ENCODE peak calls at places on chromosomes 12 and 14, in eight cellular contexts. I is mesothelial cell of epicardium; Q is CD4-positive, alpha-beta memory T cell; B is AG08396; S is activated T-cell treated with anti-CD3 and anti-CD28 coated beads, Interleukin-2, amount 50 U/mL, for 24 hours; Z is LNCaP clone FGC; D is NCI-H1694; X is COR-L47. Y is an unnamed sample.

GRCh38 chr12:93080994-93081809 is 152.1 kb upstream of the EEA1 start:
- DNase-seq in I (no peak), Z (no peak), Q (no peak), B (no peak), X (no peak), D (no peak), S (no peak), Y (no peak)

GRCh38 chr14:52494444-52494843 is 57.9 kb downstream of the TXNDC16 start:
- DNase-seq in B (no peak), D (no peak), X (no peak), Z (no peak), S (no peak), I (no peak), Q (no peak), Y (no peak)

GRCh38 chr12:23831739-23832138 is 117.7 kb downstream of the SOX5 start:
- DNase-seq in D (no peak), X (no peak), Z (no peak), B (no peak), S (no peak), Q (no peak), I (no peak), Y (no peak)

GRCh38 chr12:58920102-58920955 is at the start of gene LRIG3:
- DNase-seq in X (peak; percentile 73), D (peak; percentile 38), I (peak; percentile 90), S (peak; percentile 29), Q (no peak), B (peak; percentile 94), Z (no peak), Y (peak; percentile 96)

GRCh38 chr12:110453569-110454296 is 3.6 kb upstream of the ARPC3 start:
- DNase-seq in I (no peak), D (no peak), S (no peak), B (no peak), X (no peak), Q (no peak), Z (no peak), Y (no peak)

GRCh38 chr14:93183596-93184317 is 940 bp downstream of the MOAP1 start:
- DNase-seq in I (no peak), B (no peak), Z (no peak), D (no peak), X (no peak), S (no peak), Q (no peak), Y (no peak)

GRCh38 chr14:58662028-58662427 is 24.3 kb downstream of the DACT1 start:
- DNase-seq in I (no peak), D (no peak), X (no peak), S (no peak), Q (no peak), B (no peak), Z (no peak), Y (no peak)

GRCh38 chr12:80260269-80260668 is 160.9 kb downstream of the OTOGL start:
- DNase-seq in I (no peak), Q (no peak), B (no peak), S (no peak), Z (no peak), X (no peak), D (no peak), Y (no peak)

GRCh38 chr12:50483488-50483887 is 21.3 kb upstream of the DIP2B start:
- DNase-seq in D (no peak), Z (no peak), I (no peak), X (no peak), B (no peak), Q (no peak), S (no peak), Y (no peak)

GRCh38 chr12:48044396-48044795 is 40.1 kb upstream of the COL2A1 start:
- DNase-seq in X (no peak), Z (no peak), Q (no peak), D (no peak), I (no peak), S (no peak), B (no peak), Y (no peak)

GRCh38 chr14:92613008-92613658 is 99.6 kb downstream of the RIN3 start:
- DNase-seq in D (peak; percentile 68), B (no peak), Z (no peak), S (peak; percentile 79), I (no peak), Q (peak; percentile 50), X (peak; percentile 9), Y (peak; percentile 40)

GRCh38 chr14:90531497-90531896 is 134.7 kb downstream of the CALM1 start:
- DNase-seq in B (no peak), Z (no peak), Q (no peak), S (no peak), X (no peak), D (no peak), I (no peak), Y (no peak)

GRCh38 chr14:35944847-35945246 is 118.7 kb downstream of the BRMS1L start:
- DNase-seq in X (peak; percentile 42), I (no peak), B (no peak), Z (peak; percentile 53), D (peak; percentile 13), S (peak; percentile 33), Q (no peak), Y (no peak)

GRCh38 chr12:121755591-121755990 is 37.9 kb downstream of the RHOF start:
- DNase-seq in I (no peak), X (no peak), S (no peak), D (no peak), Z (no peak), B (no peak), Q (no peak), Y (no peak)

GRCh38 chr12:96242597-96242996 is 48.4 kb downstream of the ELK3 start:
- DNase-seq in X (no peak), I (no peak), Z (no peak), B (no peak), S (peak; percentile 24), D (no peak), Q (no peak), Y (no peak)

GRCh38 chr12:88111074-88111652 is 30.7 kb downstream of the CEP290 start:
- DNase-seq in I (no peak), X (peak; percentile 37), D (peak; percentile 4), S (no peak), Z (peak; percentile 67), Q (peak; percentile 27), B (peak; percentile 6), Y (peak; percentile 24)

GRCh38 chr12:49296836-49297694 is 2.1 kb downstream of the PRPH start:
- DNase-seq in I (no peak), Z (no peak), Q (peak; percentile 41), B (no peak), S (peak; percentile 58), X (peak; percentile 76), D (no peak), Y (peak; percentile 33)

GRCh38 chr12:96350982-96351381 is 49.3 kb downstream of the CDK17 start:
- DNase-seq in S (no peak), B (no peak), X (no peak), D (no peak), Q (no peak), I (no peak), Z (no peak), Y (no peak)

GRCh38 chr12:51904951-51905471 is 2.3 kb upstream of the ACVRL1 start:
- DNase-seq in I (no peak), Q (no peak), Z (no peak), B (no peak), D (no peak), X (no peak), S (no peak), Y (peak; percentile 68)

GRCh38 chr14:53967606-53968005 is 11.0 kb upstream of the BMP4 start:
- DNase-seq in I (no peak), B (no peak), S (no peak), X (no peak), Z (no peak), Q (no peak), D (no peak), Y (no peak)

GRCh38 chr14:99426265-99426664 is 54.4 kb downstream of the SETD3 start:
- DNase-seq in Z (no peak), Q (no peak), S (no peak), I (no peak), X (no peak), D (no peak), B (no peak), Y (no peak)

GRCh38 chr12:114439306-114439705 is 33.4 kb upstream of the TBX5 start:
- DNase-seq in D (no peak), I (no peak), Q (no peak), X (no peak), S (no peak), B (no peak), Z (no peak), Y (no peak)

GRCh38 chr12:72511906-72512305 is 239.7 kb downstream of the TRHDE start:
- DNase-seq in X (no peak), Q (no peak), S (no peak), B (peak; percentile 40), D (no peak), I (no peak), Z (no peak), Y (peak; percentile 17)

GRCh38 chr12:9721394-9722092 is 11.4 kb downstream of the CLECL1 start:
- DNase-seq in X (no peak), B (no peak), D (no peak), Z (peak; percentile 72), I (no peak), S (no peak), Q (no peak), Y (no peak)

GRCh38 chr14:95784137-95784536 is 70.2 kb upstream of the TCL1A start:
- DNase-seq in Q (no peak), D (no peak), Z (peak; percentile 33), I (peak; percentile 55), S (no peak), B (peak; percentile 22), X (no peak), Y (peak; percentile 41)

GRCh38 chr12:54526800-54527630 is 22.4 kb upstream of the PDE1B start:
- DNase-seq in D (no peak), Z (peak; percentile 8), Q (peak; percentile 11), I (peak; percentile 61), S (peak; percentile 63), B (peak; percentile 36), X (no peak), Y (peak; percentile 50)

GRCh38 chr12:6716874-6717437 is 6.9 kb upstream of the COPS7A start:
- DNase-seq in Z (no peak), I (no peak), Q (no peak), B (no peak), D (no peak), S (no peak), X (no peak), Y (no peak)

GRCh38 chr14:68935761-68936209 is 43.3 kb downstream of the ACTN1 start:
- DNase-seq in D (no peak), I (no peak), Q (no peak), X (no peak), S (no peak), Z (no peak), B (no peak), Y (no peak)

GRCh38 chr14:68247867-68248266 is 428.3 kb downstream of the RAD51B start:
- DNase-seq in D (no peak), S (no peak), I (no peak), Q (no peak), X (no peak), Z (no peak), B (no peak), Y (no peak)

Y was measured in AG20443.